ENCODE peak calls at places on chromosomes 11 and 22, in ten cellular contexts. S is IMR-90; G is right cardiac atrium; I is CD4-positive, alpha-beta T cell; Z is AG04450; F is CD8-positive, alpha-beta memory T cell; O is mesendoderm; R is transverse colon; Q is HCT116; T is gastrocnemius medialis. J is an unnamed sample.

GRCh38 chr11:12532580-12532979 is 141.6 kb upstream of the TEAD1 start:
- DNase-seq in R (no peak), F (no peak), T (no peak), Q (no peak), O (no peak), I (no peak), G (no peak), S (no peak), Z (no peak), J (no peak)

GRCh38 chr11:67289651-67290479 is 762 bp downstream of the ANKRD13D start:
- DNase-seq in F (no peak), Q (no peak), T (no peak), O (peak), G (peak), Z (no peak), R (no peak), S (no peak), I (no peak), J (peak)

GRCh38 chr11:45982656-45983470 is 60.4 kb downstream of the LARGE2 start:
- DNase-seq in O (peak), Z (peak), T (no peak), I (no peak), S (peak), Q (peak), R (no peak), G (peak), F (no peak), J (no peak)

GRCh38 chr22:37431811-37432707 is 4.8 kb upstream of the ELFN2 start:
- DNase-seq in Z (peak), T (no peak), F (no peak), G (no peak), R (no peak), Q (peak), S (peak), O (no peak), I (no peak), J (no peak)

GRCh38 chr11:112811781-112812180 is 149.4 kb upstream of the NCAM1 start:
- DNase-seq in Z (no peak), O (no peak), G (no peak), T (no peak), Q (no peak), S (no peak), I (no peak), R (no peak), F (no peak), J (no peak)

GRCh38 chr11:109794501-109794900 is 298.7 kb upstream of the ZC3H12C start:
- DNase-seq in S (peak), I (no peak), Q (no peak), R (no peak), F (no peak), T (no peak), G (no peak), Z (no peak), O (no peak), J (no peak)

GRCh38 chr22:50207383-50208031 is 6.7 kb downstream of the SELENOO start:
- DNase-seq in T (no peak), I (no peak), F (no peak), S (no peak), O (no peak), G (peak), Q (no peak), R (peak), Z (no peak), J (no peak)

GRCh38 chr22:38761202-38762162 is 5.7 kb upstream of the SUN2 start:
- DNase-seq in S (no peak), Z (no peak), I (no peak), O (no peak), Q (no peak), F (no peak), T (no peak), R (peak), G (no peak), J (no peak)

GRCh38 chr11:87134524-87135106 is 96.9 kb downstream of the TMEM135 start:
- DNase-seq in Z (no peak), Q (no peak), S (no peak), I (no peak), F (no peak), G (no peak), O (no peak), T (no peak), R (no peak), J (no peak)

GRCh38 chr22:28609921-28610320 is 69.7 kb downstream of the TTC28 start:
- DNase-seq in O (no peak), T (no peak), Q (no peak), I (no peak), R (no peak), Z (no peak), G (no peak), F (no peak), S (no peak), J (no peak)

GRCh38 chr11:22828373-22828772 is 1.2 kb downstream of the SVIP start:
- DNase-seq in O (no peak), Z (no peak), R (no peak), F (no peak), Q (no peak), I (no peak), G (no peak), T (no peak), S (no peak), J (no peak)

GRCh38 chr11:12239396-12240298 is 129.3 kb downstream of the MICAL2 start:
- DNase-seq in R (no peak), S (peak), F (no peak), G (no peak), T (no peak), I (no peak), O (no peak), Q (no peak), Z (no peak), J (peak)

GRCh38 chr11:120337133-120337895 is 1.1 kb downstream of the ARHGEF12 start:
- DNase-seq in Z (no peak), F (no peak), I (no peak), O (peak), R (peak), S (no peak), T (peak), Q (no peak), G (peak), J (peak)

GRCh38 chr11:6298605-6299004 is 21.7 kb downstream of the CAVIN3 start:
- DNase-seq in S (no peak), Q (peak), O (peak), Z (no peak), F (no peak), G (no peak), I (no peak), T (peak), R (peak), J (peak)

GRCh38 chr11:121688860-121689614 is 236.3 kb upstream of the SORL1-AS1 start:
- DNase-seq in S (no peak), F (no peak), Q (peak), I (no peak), R (no peak), T (no peak), Z (no peak), G (no peak), O (peak), J (no peak)

GRCh38 chr11:1830500-1831223 is 4.1 kb upstream of the SYT8 start:
- DNase-seq in F (no peak), Z (no peak), R (peak), O (no peak), G (no peak), I (no peak), T (no peak), Q (no peak), S (no peak), J (peak)
- H3K27ac ChIP-seq in F (no peak), Z (no peak), R (no peak), O (no peak), G (no peak), I (no peak), T (no peak), Q (peak), S (no peak), J (peak)

DNA sequence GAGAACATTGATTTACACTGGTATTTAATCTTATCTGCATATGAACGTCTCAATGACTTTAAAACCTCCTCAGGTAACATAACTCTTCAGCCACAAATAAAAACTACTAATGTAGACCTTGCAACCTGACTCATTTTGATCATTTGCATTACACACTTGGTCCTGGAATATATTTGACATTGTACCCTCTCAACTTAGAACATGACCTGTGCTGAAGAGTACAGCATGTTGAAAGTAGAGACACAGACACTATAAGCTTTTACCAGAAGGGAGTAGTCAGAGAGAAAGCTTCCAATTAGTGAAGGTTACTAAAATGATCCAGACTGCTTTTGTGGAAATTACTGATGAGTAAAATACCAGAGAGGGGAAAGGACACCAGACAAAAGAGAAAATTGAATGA is 390.6 kb upstream of the ANO3 start:
- DNase-seq in T (no peak), O (no peak), I (no peak), F (no peak), G (no peak), Q (no peak), Z (no peak), R (no peak), S (no peak), J (no peak)
- H3K27ac ChIP-seq in T (peak), O (no peak), I (no peak), F (no peak), G (no peak), Q (no peak), Z (no peak), R (no peak), S (no peak), J (no peak)

DNA sequence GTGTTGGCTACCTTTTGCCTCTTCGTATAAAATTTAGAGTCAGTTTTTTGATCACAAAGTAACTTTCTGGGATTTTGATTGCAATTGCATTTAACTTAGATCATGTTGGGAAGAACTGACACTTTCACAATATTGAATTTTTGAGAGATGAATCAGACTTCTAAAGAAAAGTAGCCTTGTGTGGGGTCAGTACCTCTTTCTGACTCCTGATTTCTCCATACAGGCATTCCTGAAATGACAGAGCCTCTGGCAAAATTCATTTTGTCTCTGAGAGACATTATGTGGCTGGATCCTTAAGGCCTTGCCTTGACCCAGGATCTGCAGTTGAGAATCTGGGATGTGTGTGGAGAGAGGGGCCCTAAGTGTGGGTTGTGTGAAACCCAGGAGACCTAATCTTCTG is 37.8 kb downstream of the PPFIBP2 start:
- DNase-seq in S (peak), I (no peak), Z (no peak), Q (no peak), T (no peak), F (no peak), R (no peak), G (no peak), O (peak), J (no peak)
- H3K27ac ChIP-seq in S (no peak), I (no peak), Z (no peak), Q (no peak), T (peak), F (no peak), R (no peak), G (no peak), O (no peak), J (no peak)

GRCh38 chr11:69057236-69057635 is 8.5 kb downstream of the TPCN2 start:
- DNase-seq in I (no peak), T (no peak), O (no peak), Z (no peak), Q (no peak), R (no peak), F (no peak), S (no peak), G (peak), J (peak)
- H3K27ac ChIP-seq in I (no peak), T (no peak), O (no peak), Z (no peak), Q (no peak), R (no peak), F (no peak), S (no peak), G (no peak), J (no peak)

DNA sequence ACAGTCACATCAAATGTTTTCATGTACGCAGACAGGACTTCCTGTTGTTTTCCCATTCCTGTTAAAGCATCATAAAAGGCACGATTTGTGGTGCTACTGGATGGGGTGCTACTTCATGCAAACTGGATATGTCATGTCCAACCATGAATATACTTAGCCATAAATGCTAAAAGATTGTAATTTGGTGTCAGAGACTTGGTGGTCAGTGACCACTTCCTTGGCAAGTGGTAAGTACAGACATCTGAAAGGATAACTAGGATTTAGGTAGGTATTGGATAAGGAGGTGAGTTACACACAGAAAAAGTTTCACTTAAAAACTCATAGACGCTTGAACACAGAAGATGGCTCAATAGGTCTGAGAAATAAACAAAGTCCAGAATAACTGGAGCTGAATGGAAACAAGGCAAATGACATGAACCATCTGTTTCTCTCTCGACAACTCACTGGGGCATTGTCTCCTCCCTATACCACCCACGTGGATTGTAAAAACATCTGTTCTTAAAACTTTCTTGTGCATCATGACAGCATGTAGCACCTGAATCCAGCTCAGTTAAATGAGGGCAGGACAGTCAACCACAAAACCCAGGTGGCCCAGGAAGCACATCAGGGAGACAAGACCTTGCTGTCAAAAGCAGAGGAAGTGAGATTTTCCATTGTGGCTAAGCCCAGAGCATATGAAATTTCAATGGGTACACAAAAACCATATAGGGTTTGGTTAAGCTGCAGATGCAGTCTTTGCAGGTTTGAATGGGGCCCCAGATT is 22.1 kb upstream of the IGLL5 start:
- DNase-seq in S (no peak), Q (no peak), F (peak), T (no peak), O (no peak), G (no peak), Z (no peak), I (no peak), R (peak), J (no peak)
- H3K27ac ChIP-seq in S (no peak), Q (no peak), F (no peak), T (no peak), O (no peak), G (no peak), Z (no peak), I (no peak), R (peak), J (no peak)